ENCODE peak calls at places on chromosome 4, in four cellular contexts. K is omental fat pad, W is BE2C, X is AG10803. N is an unnamed sample.

GRCh38 chr4:76689079-76689817 is 208.7 kb downstream of the SOWAHB start:
- DNase-seq in K (no peak), W (peak; percentile 72), X (peak; percentile 46), N (peak; percentile 70)

GRCh38 chr4:145804134-145804533 is 124.2 kb downstream of the C4orf51 start:
- DNase-seq in K (no peak), W (no peak), X (peak; percentile 92), N (no peak)

GRCh38 chr4:93791570-93792195 is 36.9 kb upstream of the ATOH1 start:
- DNase-seq in K (peak; percentile 31), W (peak; percentile 58), X (peak; percentile 40), N (peak; percentile 71)

GRCh38 chr4:657338-658030 is 16.6 kb downstream of the ATP5ME start:
- DNase-seq in K (no peak), W (no peak), X (no peak), N (no peak)

GRCh38 chr4:48047421-48047844 is 30.9 kb downstream of the NIPAL1 start:
- DNase-seq in K (no peak), W (no peak), X (no peak), N (no peak)

GRCh38 chr4:101708640-101709039 is 81.9 kb upstream of the BANK1 start:
- DNase-seq in K (no peak), W (no peak), X (no peak), N (no peak)

GRCh38 chr4:24137963-24138601 is 248.2 kb upstream of the PPARGC1A start:
- DNase-seq in K (no peak), W (no peak), X (no peak), N (no peak)

GRCh38 chr4:33837043-33837442 is 2407.3 kb downstream of the ARAP2 start:
- DNase-seq in K (no peak), W (no peak), X (peak; percentile 83), N (no peak)

GRCh38 chr4:117085185-117085701 is at the start of gene TRAM1L1:
- DNase-seq in K (no peak), W (peak; percentile 92), X (peak; percentile 57), N (peak; percentile 89)

GRCh38 chr4:154564311-154564710 is 1.5 kb downstream of the FGB start:
- DNase-seq in K (no peak), W (no peak), X (no peak), N (no peak)

GRCh38 chr4:123621072-123621705 is 224.6 kb downstream of the SPRY1 start:
- DNase-seq in K (no peak), W (no peak), X (peak; percentile 46), N (no peak)

GRCh38 chr4:187451776-187452175 is 543.8 kb upstream of the ZFP42 start:
- DNase-seq in K (no peak), W (no peak), X (peak; percentile 27), N (no peak)

GRCh38 chr4:106362426-106362825 is 6.2 kb downstream of the GIMD1 start:
- DNase-seq in K (no peak), W (no peak), X (peak; percentile 36), N (no peak)

GRCh38 chr4:114780205-114780604 is 181.6 kb downstream of the UGT8 start:
- DNase-seq in K (no peak), W (peak; percentile 11), X (peak; percentile 1), N (peak; percentile 8)

GRCh38 chr4:38832624-38833528 is 23.7 kb downstream of the TLR6 start:
- DNase-seq in K (no peak), W (no peak), X (no peak), N (no peak)

GRCh38 chr4:32672369-32672768 is 1952.2 kb downstream of the PCDH7 start:
- DNase-seq in K (no peak), W (no peak), X (no peak), N (no peak)

GRCh38 chr4:69088473-69088872 is 7.8 kb upstream of the UGT2B7 start:
- DNase-seq in K (no peak), W (no peak), X (no peak), N (no peak)

GRCh38 chr4:117898496-117898895 is 135.8 kb upstream of the NDST3 start:
- DNase-seq in K (no peak), W (no peak), X (no peak), N (no peak)

GRCh38 chr4:156695163-156695562 is 276.4 kb downstream of the PDGFC start:
- DNase-seq in K (no peak), W (no peak), X (no peak), N (no peak)

GRCh38 chr4:144223654-144224053 is 83.1 kb upstream of the GYPA start:
- DNase-seq in K (no peak), W (no peak), X (peak; percentile 2), N (no peak)
- TF ChIP-seq CTCF in K (no peak), W (no peak), X (no peak), N (no peak)

DNA sequence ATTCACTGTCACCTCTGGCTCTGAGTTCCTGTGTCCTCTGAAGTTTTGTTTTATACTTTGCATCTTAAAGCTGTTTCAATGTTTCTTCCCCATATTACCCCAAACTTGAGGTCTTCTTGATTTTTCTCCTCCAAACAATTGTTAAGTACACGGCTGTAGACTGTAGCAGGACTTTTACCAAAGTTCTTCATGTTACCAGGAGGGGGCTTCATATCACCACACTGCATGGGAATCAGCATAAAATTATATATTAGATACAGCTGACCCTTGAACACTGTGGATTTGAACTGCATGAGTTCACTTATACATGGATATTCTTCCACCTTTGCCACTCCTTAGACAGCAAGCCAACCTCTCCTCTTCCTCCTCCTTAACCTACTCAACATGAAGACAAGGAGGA is 56.6 kb downstream of the SPATA18 start:
- DNase-seq in K (no peak), W (no peak), X (no peak), N (no peak)
- TF ChIP-seq CTCF in K (no peak), W (peak; percentile 67), X (no peak), N (no peak)

GRCh38 chr4:143473334-143474126 is 40.0 kb upstream of the SMARCA5 start:
- DNase-seq in K (no peak), W (no peak), X (no peak), N (no peak)
- TF ChIP-seq CTCF in K (no peak), W (no peak), X (no peak), N (no peak)

DNA sequence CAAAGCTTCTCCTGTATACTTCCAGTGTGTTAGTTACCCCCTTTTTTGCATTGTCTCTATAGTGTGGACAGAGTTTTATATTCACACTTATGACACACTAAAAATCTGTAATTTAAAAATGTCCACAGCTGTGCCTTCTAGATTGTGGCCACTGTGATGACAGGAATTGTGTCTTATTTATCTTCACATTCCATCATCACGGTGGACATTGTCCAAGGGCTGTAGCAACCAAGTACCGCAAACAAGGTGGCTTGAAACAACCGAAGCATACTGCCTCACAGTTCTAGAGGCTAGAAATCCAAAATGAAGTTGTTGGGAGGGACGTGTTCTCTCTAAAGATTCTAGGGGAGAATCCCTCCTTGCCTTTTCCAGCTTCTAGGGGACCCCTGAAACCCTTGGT is 32.3 kb downstream of the CHRNA9 start:
- DNase-seq in K (no peak), W (no peak), X (peak; percentile 60), N (no peak)
- TF ChIP-seq CTCF in K (no peak), W (no peak), X (no peak), N (no peak)

GRCh38 chr4:147108409-147108808 is 162.7 kb upstream of the TTC29 start:
- DNase-seq in K (no peak), W (no peak), X (peak; percentile 66), N (no peak)

GRCh38 chr4:147109800-147110199 is 164.1 kb upstream of the TTC29 start:
- DNase-seq in K (no peak), W (no peak), X (no peak), N (no peak)

GRCh38 chr4:147110473-147110872 is 164.8 kb upstream of the TTC29 start:
- DNase-seq in K (no peak), W (no peak), X (no peak), N (no peak)

GRCh38 chr4:147110968-147111367 is 165.3 kb upstream of the TTC29 start:
- DNase-seq in K (no peak), W (no peak), X (peak; percentile 18), N (no peak)
- TF ChIP-seq CTCF in K (no peak), W (no peak), X (peak; percentile 34), N (no peak)

GRCh38 chr4:113760094-113760851 is 1.3 kb downstream of the CAMK2D start:
- DNase-seq in K (peak; percentile 43), W (peak; percentile 25), X (peak; percentile 54), N (peak; percentile 39)

GRCh38 chr4:113760852-113761681 is 471 bp downstream of the CAMK2D start:
- DNase-seq in K (peak; percentile 55), W (peak; percentile 73), X (peak; percentile 83), N (peak; percentile 69)

GRCh38 chr4:113762061-113762850 is 718 bp upstream of the CAMK2D start:
- DNase-seq in K (peak; percentile 99), W (peak; percentile 99), X (peak; percentile 100), N (peak; percentile 95)

GRCh38 chr4:113762851-113763172 is 1.3 kb upstream of the CAMK2D start:
- DNase-seq in K (no peak), W (no peak), X (no peak), N (no peak)

DNA sequence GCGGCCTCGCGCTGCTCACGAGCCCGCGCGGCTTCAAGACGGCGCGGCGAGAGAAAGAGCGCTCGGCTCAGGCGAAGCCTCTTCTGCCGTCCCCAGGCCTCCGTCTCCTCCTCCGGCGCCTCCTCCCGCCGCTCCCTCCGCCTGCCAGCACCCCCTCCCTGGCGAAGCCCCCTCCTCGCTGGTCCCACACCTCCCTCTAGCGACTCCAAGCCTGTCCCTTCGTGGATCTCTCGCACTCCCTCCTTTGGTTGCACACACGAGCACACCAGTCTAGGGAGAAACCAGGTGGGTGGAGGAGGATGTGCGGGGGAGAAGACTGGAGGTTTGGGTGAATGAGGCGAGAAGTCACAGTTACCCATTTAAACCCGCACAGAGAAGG is at the start of gene CAMK2D:
- DNase-seq in K (peak; percentile 57), W (peak; percentile 93), X (peak; percentile 86), N (peak; percentile 80)
- TF ChIP-seq CTCF in K (no peak), W (peak; percentile 75), X (peak; percentile 66), N (no peak)

GRCh38 chr4:4852591-4853362 is 6.7 kb upstream of the MSX1 start:
- DNase-seq in K (no peak), W (peak; percentile 78), X (peak; percentile 80), N (peak; percentile 65)
- TF ChIP-seq CTCF in K (no peak), W (peak; percentile 58), X (peak; percentile 58), N (peak; percentile 49)